ENCODE peak calls at places on chromosomes 6 and 20, in seven cellular contexts. One of them, this sample, is unnamed.

GRCh38 chr20:26208296-26209091 is 511.8 kb upstream of the ZNF337 start:
- DNase-seq in aorta: peak
- DNase-seq in fibroblast of villous mesenchyme: peak
- DNase-seq in nucleus accumbens: no peak
- DNase-seq in activated CD8-positive, alpha-beta memory T cell treated with anti-CD3 and anti-CD28 coated beads for 48 hours: peak
- DNase-seq in osteoblast: peak
- DNase-seq in NCI-H1092 treated with DMSO at 0.1 percent for 48 hours: no peak
- DNase-seq in this sample: no peak

GRCh38 chr20:219290-220115 is 7.6 kb upstream of the DEFB129 start:
- DNase-seq in aorta: no peak
- DNase-seq in fibroblast of villous mesenchyme: peak
- DNase-seq in nucleus accumbens: no peak
- DNase-seq in activated CD8-positive, alpha-beta memory T cell treated with anti-CD3 and anti-CD28 coated beads for 48 hours: no peak
- DNase-seq in osteoblast: peak
- DNase-seq in NCI-H1092 treated with DMSO at 0.1 percent for 48 hours: peak
- DNase-seq in this sample: peak

GRCh38 chr6:156585859-156586258 is 191.3 kb upstream of the ARID1B start:
- DNase-seq in aorta: no peak
- DNase-seq in fibroblast of villous mesenchyme: no peak
- DNase-seq in nucleus accumbens: no peak
- DNase-seq in activated CD8-positive, alpha-beta memory T cell treated with anti-CD3 and anti-CD28 coated beads for 48 hours: no peak
- DNase-seq in osteoblast: no peak
- DNase-seq in NCI-H1092 treated with DMSO at 0.1 percent for 48 hours: peak
- DNase-seq in this sample: no peak

GRCh38 chr20:22691369-22692118 is 107.2 kb upstream of the FOXA2 start:
- DNase-seq in aorta: peak
- DNase-seq in fibroblast of villous mesenchyme: peak
- DNase-seq in nucleus accumbens: peak
- DNase-seq in activated CD8-positive, alpha-beta memory T cell treated with anti-CD3 and anti-CD28 coated beads for 48 hours: peak
- DNase-seq in osteoblast: peak
- DNase-seq in NCI-H1092 treated with DMSO at 0.1 percent for 48 hours: peak
- DNase-seq in this sample: peak

GRCh38 chr6:8831366-8832152 is 396.2 kb upstream of the SLC35B3 start:
- DNase-seq in aorta: no peak
- DNase-seq in fibroblast of villous mesenchyme: peak
- DNase-seq in nucleus accumbens: no peak
- DNase-seq in activated CD8-positive, alpha-beta memory T cell treated with anti-CD3 and anti-CD28 coated beads for 48 hours: no peak
- DNase-seq in osteoblast: no peak
- DNase-seq in NCI-H1092 treated with DMSO at 0.1 percent for 48 hours: no peak
- DNase-seq in this sample: no peak

GRCh38 chr6:156866181-156866862 is 89.1 kb downstream of the ARID1B start:
- DNase-seq in aorta: no peak
- DNase-seq in fibroblast of villous mesenchyme: peak
- DNase-seq in nucleus accumbens: no peak
- DNase-seq in activated CD8-positive, alpha-beta memory T cell treated with anti-CD3 and anti-CD28 coated beads for 48 hours: no peak
- DNase-seq in osteoblast: peak
- DNase-seq in NCI-H1092 treated with DMSO at 0.1 percent for 48 hours: no peak
- DNase-seq in this sample: peak

GRCh38 chr6:165661416-165662001 is 1.5 kb downstream of the PDE10A start:
- DNase-seq in aorta: no peak
- DNase-seq in fibroblast of villous mesenchyme: peak
- DNase-seq in nucleus accumbens: no peak
- DNase-seq in activated CD8-positive, alpha-beta memory T cell treated with anti-CD3 and anti-CD28 coated beads for 48 hours: no peak
- DNase-seq in osteoblast: peak
- DNase-seq in NCI-H1092 treated with DMSO at 0.1 percent for 48 hours: peak
- DNase-seq in this sample: no peak

GRCh38 chr6:105609375-105609991 is 206.6 kb upstream of the PREP start:
- DNase-seq in aorta: peak
- DNase-seq in fibroblast of villous mesenchyme: peak
- DNase-seq in nucleus accumbens: peak
- DNase-seq in activated CD8-positive, alpha-beta memory T cell treated with anti-CD3 and anti-CD28 coated beads for 48 hours: no peak
- DNase-seq in osteoblast: peak
- DNase-seq in NCI-H1092 treated with DMSO at 0.1 percent for 48 hours: no peak
- DNase-seq in this sample: peak

GRCh38 chr20:46230811-46231282 is 77.5 kb downstream of the CDH22 start:
- DNase-seq in aorta: no peak
- DNase-seq in fibroblast of villous mesenchyme: peak
- DNase-seq in nucleus accumbens: no peak
- DNase-seq in activated CD8-positive, alpha-beta memory T cell treated with anti-CD3 and anti-CD28 coated beads for 48 hours: no peak
- DNase-seq in osteoblast: no peak
- DNase-seq in NCI-H1092 treated with DMSO at 0.1 percent for 48 hours: no peak
- DNase-seq in this sample: no peak

GRCh38 chr6:164069352-164070022 is 655.0 kb downstream of the QKI start:
- DNase-seq in aorta: peak
- DNase-seq in fibroblast of villous mesenchyme: no peak
- DNase-seq in nucleus accumbens: no peak
- DNase-seq in activated CD8-positive, alpha-beta memory T cell treated with anti-CD3 and anti-CD28 coated beads for 48 hours: no peak
- DNase-seq in osteoblast: no peak
- DNase-seq in NCI-H1092 treated with DMSO at 0.1 percent for 48 hours: no peak
- DNase-seq in this sample: peak

GRCh38 chr6:24551139-24551538 is 56.4 kb downstream of the ALDH5A1 start:
- DNase-seq in aorta: no peak
- DNase-seq in fibroblast of villous mesenchyme: no peak
- DNase-seq in nucleus accumbens: no peak
- DNase-seq in activated CD8-positive, alpha-beta memory T cell treated with anti-CD3 and anti-CD28 coated beads for 48 hours: no peak
- DNase-seq in osteoblast: no peak
- DNase-seq in NCI-H1092 treated with DMSO at 0.1 percent for 48 hours: no peak
- DNase-seq in this sample: no peak

GRCh38 chr20:24537210-24537609 is 67.8 kb downstream of the SYNDIG1 start:
- DNase-seq in aorta: no peak
- DNase-seq in fibroblast of villous mesenchyme: no peak
- DNase-seq in nucleus accumbens: no peak
- DNase-seq in activated CD8-positive, alpha-beta memory T cell treated with anti-CD3 and anti-CD28 coated beads for 48 hours: no peak
- DNase-seq in osteoblast: no peak
- DNase-seq in NCI-H1092 treated with DMSO at 0.1 percent for 48 hours: no peak
- DNase-seq in this sample: no peak

GRCh38 chr6:3340891-3341290 is 82.1 kb downstream of the PSMG4 start:
- DNase-seq in aorta: peak
- DNase-seq in fibroblast of villous mesenchyme: no peak
- DNase-seq in nucleus accumbens: no peak
- DNase-seq in activated CD8-positive, alpha-beta memory T cell treated with anti-CD3 and anti-CD28 coated beads for 48 hours: no peak
- DNase-seq in osteoblast: no peak
- DNase-seq in NCI-H1092 treated with DMSO at 0.1 percent for 48 hours: no peak
- DNase-seq in this sample: no peak

GRCh38 chr6:85997206-85997605 is 354.5 kb upstream of the SYNCRIP start:
- DNase-seq in aorta: no peak
- DNase-seq in fibroblast of villous mesenchyme: no peak
- DNase-seq in nucleus accumbens: no peak
- DNase-seq in activated CD8-positive, alpha-beta memory T cell treated with anti-CD3 and anti-CD28 coated beads for 48 hours: no peak
- DNase-seq in osteoblast: no peak
- DNase-seq in NCI-H1092 treated with DMSO at 0.1 percent for 48 hours: no peak
- DNase-seq in this sample: no peak

GRCh38 chr6:51495016-51495805 is 592.2 kb downstream of the PKHD1 start:
- DNase-seq in aorta: no peak
- DNase-seq in fibroblast of villous mesenchyme: no peak
- DNase-seq in nucleus accumbens: peak
- DNase-seq in activated CD8-positive, alpha-beta memory T cell treated with anti-CD3 and anti-CD28 coated beads for 48 hours: no peak
- DNase-seq in osteoblast: no peak
- DNase-seq in NCI-H1092 treated with DMSO at 0.1 percent for 48 hours: no peak
- DNase-seq in this sample: no peak

GRCh38 chr6:118281291-118281690 is 266.8 kb upstream of the PLN start:
- DNase-seq in aorta: no peak
- DNase-seq in fibroblast of villous mesenchyme: no peak
- DNase-seq in nucleus accumbens: no peak
- DNase-seq in activated CD8-positive, alpha-beta memory T cell treated with anti-CD3 and anti-CD28 coated beads for 48 hours: no peak
- DNase-seq in osteoblast: no peak
- DNase-seq in NCI-H1092 treated with DMSO at 0.1 percent for 48 hours: no peak
- DNase-seq in this sample: no peak

GRCh38 chr6:97563529-97563928 is 280.5 kb upstream of the MMS22L start:
- DNase-seq in aorta: no peak
- DNase-seq in fibroblast of villous mesenchyme: no peak
- DNase-seq in nucleus accumbens: no peak
- DNase-seq in activated CD8-positive, alpha-beta memory T cell treated with anti-CD3 and anti-CD28 coated beads for 48 hours: no peak
- DNase-seq in osteoblast: no peak
- DNase-seq in NCI-H1092 treated with DMSO at 0.1 percent for 48 hours: no peak
- DNase-seq in this sample: no peak

GRCh38 chr6:36671687-36672375 is 6.7 kb upstream of the CDKN1A start:
- DNase-seq in aorta: no peak
- DNase-seq in fibroblast of villous mesenchyme: no peak
- DNase-seq in nucleus accumbens: no peak
- DNase-seq in activated CD8-positive, alpha-beta memory T cell treated with anti-CD3 and anti-CD28 coated beads for 48 hours: no peak
- DNase-seq in osteoblast: no peak
- DNase-seq in NCI-H1092 treated with DMSO at 0.1 percent for 48 hours: no peak
- DNase-seq in this sample: no peak

GRCh38 chr6:147132889-147133288 is 71.3 kb upstream of the STXBP5 start:
- DNase-seq in aorta: no peak
- DNase-seq in fibroblast of villous mesenchyme: peak
- DNase-seq in nucleus accumbens: no peak
- DNase-seq in activated CD8-positive, alpha-beta memory T cell treated with anti-CD3 and anti-CD28 coated beads for 48 hours: no peak
- DNase-seq in osteoblast: no peak
- DNase-seq in NCI-H1092 treated with DMSO at 0.1 percent for 48 hours: no peak
- DNase-seq in this sample: peak

GRCh38 chr20:51571470-51571794 is 28.9 kb upstream of the NFATC2 start:
- DNase-seq in aorta: no peak
- DNase-seq in fibroblast of villous mesenchyme: no peak
- DNase-seq in nucleus accumbens: no peak
- DNase-seq in activated CD8-positive, alpha-beta memory T cell treated with anti-CD3 and anti-CD28 coated beads for 48 hours: no peak
- DNase-seq in osteoblast: no peak
- DNase-seq in NCI-H1092 treated with DMSO at 0.1 percent for 48 hours: no peak
- DNase-seq in this sample: no peak

GRCh38 chr6:150992682-150993081 is 127.2 kb downstream of the MTHFD1L start:
- DNase-seq in aorta: no peak
- DNase-seq in fibroblast of villous mesenchyme: peak
- DNase-seq in nucleus accumbens: no peak
- DNase-seq in activated CD8-positive, alpha-beta memory T cell treated with anti-CD3 and anti-CD28 coated beads for 48 hours: no peak
- DNase-seq in osteoblast: peak
- DNase-seq in NCI-H1092 treated with DMSO at 0.1 percent for 48 hours: no peak
- DNase-seq in this sample: no peak

GRCh38 chr6:157813191-157813590 is 9.9 kb upstream of the SNX9 start:
- DNase-seq in aorta: no peak
- DNase-seq in fibroblast of villous mesenchyme: peak
- DNase-seq in nucleus accumbens: no peak
- DNase-seq in activated CD8-positive, alpha-beta memory T cell treated with anti-CD3 and anti-CD28 coated beads for 48 hours: no peak
- DNase-seq in osteoblast: peak
- DNase-seq in NCI-H1092 treated with DMSO at 0.1 percent for 48 hours: no peak
- DNase-seq in this sample: no peak

GRCh38 chr6:134935076-134935475 is 14.8 kb downstream of the ALDH8A1 start:
- DNase-seq in aorta: no peak
- DNase-seq in fibroblast of villous mesenchyme: no peak
- DNase-seq in nucleus accumbens: no peak
- DNase-seq in activated CD8-positive, alpha-beta memory T cell treated with anti-CD3 and anti-CD28 coated beads for 48 hours: no peak
- DNase-seq in osteoblast: no peak
- DNase-seq in NCI-H1092 treated with DMSO at 0.1 percent for 48 hours: no peak
- DNase-seq in this sample: no peak

GRCh38 chr6:147135211-147135672 is 69.0 kb upstream of the STXBP5 start:
- DNase-seq in aorta: no peak
- DNase-seq in fibroblast of villous mesenchyme: peak
- DNase-seq in nucleus accumbens: no peak
- DNase-seq in activated CD8-positive, alpha-beta memory T cell treated with anti-CD3 and anti-CD28 coated beads for 48 hours: no peak
- DNase-seq in osteoblast: no peak
- DNase-seq in NCI-H1092 treated with DMSO at 0.1 percent for 48 hours: no peak
- DNase-seq in this sample: peak

GRCh38 chr6:125421853-125422252 is 120.1 kb upstream of the HDDC2 start:
- DNase-seq in aorta: peak
- DNase-seq in fibroblast of villous mesenchyme: peak
- DNase-seq in nucleus accumbens: peak
- DNase-seq in activated CD8-positive, alpha-beta memory T cell treated with anti-CD3 and anti-CD28 coated beads for 48 hours: no peak
- DNase-seq in osteoblast: no peak
- DNase-seq in NCI-H1092 treated with DMSO at 0.1 percent for 48 hours: no peak
- DNase-seq in this sample: no peak

GRCh38 chr20:56916345-56916622 is 287.2 kb downstream of the TFAP2C start:
- DNase-seq in aorta: no peak
- DNase-seq in fibroblast of villous mesenchyme: no peak
- DNase-seq in nucleus accumbens: no peak
- DNase-seq in activated CD8-positive, alpha-beta memory T cell treated with anti-CD3 and anti-CD28 coated beads for 48 hours: no peak
- DNase-seq in osteoblast: no peak
- DNase-seq in NCI-H1092 treated with DMSO at 0.1 percent for 48 hours: no peak
- DNase-seq in this sample: no peak

GRCh38 chr6:6650839-6651238 is 62.3 kb downstream of the LY86 start:
- DNase-seq in aorta: no peak
- DNase-seq in fibroblast of villous mesenchyme: no peak
- DNase-seq in nucleus accumbens: no peak
- DNase-seq in activated CD8-positive, alpha-beta memory T cell treated with anti-CD3 and anti-CD28 coated beads for 48 hours: no peak
- DNase-seq in osteoblast: no peak
- DNase-seq in NCI-H1092 treated with DMSO at 0.1 percent for 48 hours: no peak
- DNase-seq in this sample: no peak